ENCODE peak calls at places on chromosomes 12 and 14, in five cellular contexts. T is K562, A is GM12878, X is HCT116, C is HepG2. P is an unnamed sample.
A peak's percentile ranks its signal among the peaks of the same experiment; 100 is the strongest.

GRCh38 chr14:91382712-91383111 is 34.9 kb downstream of the CCDC88C start:
- ATAC-seq in C (no peak), A (no peak), T (peak; percentile 38), X (no peak), P (no peak)

GRCh38 chr12:23857201-23857600 is 92.3 kb downstream of the SOX5 start:
- ATAC-seq in X (no peak), A (peak; percentile 29), T (no peak), C (no peak), P (no peak)

GRCh38 chr14:93888995-93889394 is 38.1 kb upstream of the FAM181A start:
- ATAC-seq in A (no peak), X (no peak), T (no peak), C (no peak), P (no peak)

GRCh38 chr14:75711796-75712211 is 50.8 kb downstream of the TTLL5 start:
- ATAC-seq in A (peak; percentile 92), X (peak; percentile 80), T (no peak), C (peak; percentile 98), P (peak; percentile 83)

GRCh38 chr12:56476143-56476542 is 7.8 kb downstream of the SPRYD4 start:
- ATAC-seq in A (no peak), X (no peak), T (no peak), C (no peak), P (no peak)

GRCh38 chr14:69284170-69284569 is 24.2 kb downstream of the GALNT16 start:
- ATAC-seq in C (no peak), A (no peak), T (no peak), X (no peak), P (no peak)

GRCh38 chr14:49691031-49691430 is 1.9 kb upstream of the KLHDC1 start:
- ATAC-seq in C (peak; percentile 6), T (peak; percentile 20), X (no peak), A (no peak), P (no peak)

GRCh38 chr12:81683881-81684280 is 75.3 kb downstream of the PPFIA2 start:
- ATAC-seq in T (no peak), A (no peak), X (no peak), C (no peak), P (no peak)

GRCh38 chr12:110316861-110317260 is 35.8 kb downstream of the ATP2A2 start:
- ATAC-seq in A (peak; percentile 28), T (no peak), C (no peak), X (no peak), P (peak; percentile 83)

GRCh38 chr12:85569261-85569660 is 266.9 kb downstream of the RASSF9 start:
- ATAC-seq in C (no peak), X (no peak), A (no peak), T (no peak), P (no peak)

GRCh38 chr12:115088328-115088994 is 404.5 kb upstream of the TBX3 start:
- ATAC-seq in X (no peak), A (no peak), C (peak; percentile 59), T (no peak), P (no peak)

GRCh38 chr12:31226639-31227038 is 99.3 kb downstream of the SINHCAF start:
- ATAC-seq in X (no peak), C (no peak), A (no peak), T (no peak), P (no peak)

GRCh38 chr14:103073367-103073875 is 10.6 kb upstream of the LBHD2 start:
- ATAC-seq in C (peak; percentile 4), A (no peak), T (no peak), X (no peak), P (no peak)

GRCh38 chr14:23633160-23633701 is 2.9 kb upstream of the DHRS2 start:
- ATAC-seq in A (peak; percentile 30), X (peak; percentile 39), C (peak; percentile 40), T (peak; percentile 51), P (no peak)

GRCh38 chr14:73665130-73665529 is 20.3 kb downstream of the DNAL1 start:
- ATAC-seq in X (no peak), A (no peak), C (no peak), T (no peak), P (no peak)

GRCh38 chr12:89960607-89961394 is 252.2 kb upstream of the ATP2B1 start:
- ATAC-seq in A (peak; percentile 74), T (no peak), X (no peak), C (no peak), P (no peak)

GRCh38 chr14:92670967-92671366 is 77.5 kb downstream of the LGMN start:
- ATAC-seq in A (no peak), T (no peak), X (no peak), C (no peak), P (no peak)
- TF ChIP-seq POLR2AphosphoS5 in A (no peak), T (no peak), X (no peak), C (no peak), P (no peak)

DNA sequence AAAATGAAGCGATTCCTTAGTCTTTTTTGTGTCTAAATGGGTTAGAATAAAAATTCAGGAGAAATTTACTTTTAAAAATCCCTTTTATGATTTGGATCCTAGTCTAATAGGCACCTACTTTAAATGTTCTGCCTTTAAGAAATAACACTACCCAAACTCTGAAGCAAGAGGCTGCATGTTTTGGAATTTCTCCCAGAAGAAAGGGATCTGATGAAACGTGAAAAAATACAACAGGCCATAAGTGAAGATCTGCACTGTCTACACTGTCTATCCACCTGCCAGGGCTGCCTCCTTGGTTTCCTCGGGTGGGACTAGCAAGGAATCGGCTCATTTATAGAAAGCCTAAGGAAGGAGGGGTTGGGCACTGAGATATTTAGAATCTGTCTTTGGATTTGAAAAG is 22.1 kb downstream of the ACVR1B start:
- ATAC-seq in A (no peak), C (no peak), T (no peak), X (no peak), P (peak; percentile 46)
- H3K27me3 ChIP-seq in A (peaks cover 10% of the 10 kb centered on the region), C (no peaks in the 10 kb centered on the region), T (no peaks in the 10 kb centered on the region), X (no peaks in the 10 kb centered on the region), P (no peaks in the 10 kb centered on the region)

GRCh38 chr12:2266666-2267623 is 214.2 kb downstream of the CACNA1C start:
- ATAC-seq in C (peak; percentile 81), X (no peak), A (no peak), T (no peak), P (no peak)

GRCh38 chr12:2262449-2262848 is 209.7 kb downstream of the CACNA1C start:
- ATAC-seq in X (no peak), T (no peak), C (no peak), A (no peak), P (no peak)

GRCh38 chr12:2265461-2266167 is 212.8 kb downstream of the CACNA1C start:
- ATAC-seq in C (no peak), X (no peak), T (no peak), A (no peak), P (no peak)

GRCh38 chr12:2263921-2264320 is 211.1 kb downstream of the CACNA1C start:
- ATAC-seq in X (no peak), T (no peak), A (no peak), C (no peak), P (no peak)

DNA sequence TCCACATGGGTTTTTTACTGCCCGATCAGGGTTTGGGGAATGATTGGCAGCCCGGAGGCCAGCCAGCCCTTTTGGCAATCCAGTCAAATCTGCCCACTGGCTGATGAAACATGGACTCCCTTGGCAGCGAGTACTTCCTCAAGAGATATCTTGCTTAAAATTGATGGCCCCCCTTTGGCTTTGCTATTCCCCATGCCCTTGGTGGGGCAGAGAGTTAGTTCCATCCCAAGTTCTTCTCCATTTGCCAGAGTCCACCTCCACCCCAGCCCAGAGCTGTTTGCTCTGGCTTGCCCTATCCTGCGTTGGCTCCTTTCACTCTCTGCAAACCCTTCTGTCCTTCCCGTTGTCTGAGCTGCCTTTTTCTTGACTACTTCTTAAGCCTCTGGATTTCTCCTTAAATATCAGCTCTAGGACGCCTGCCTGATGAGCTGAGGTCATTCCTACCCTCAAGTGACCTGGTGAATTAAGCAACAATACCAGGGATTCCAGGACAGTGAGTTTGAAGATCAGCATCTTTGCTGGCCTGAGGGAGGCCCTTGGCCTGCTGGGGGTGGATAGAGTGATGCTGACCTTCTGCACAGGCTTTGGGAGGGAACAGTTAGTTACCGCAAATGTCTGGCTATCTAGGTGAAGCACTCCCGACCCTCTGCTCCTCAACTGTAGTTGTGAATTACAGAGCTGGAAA is 212.0 kb downstream of the CACNA1C start:
- ATAC-seq in C (no peak), A (no peak), X (no peak), T (no peak), P (peak; percentile 88)
- TF ChIP-seq POLR2A in C (no peak), A (no peak), X (no peak), T (no peak), P (no peak)

DNA sequence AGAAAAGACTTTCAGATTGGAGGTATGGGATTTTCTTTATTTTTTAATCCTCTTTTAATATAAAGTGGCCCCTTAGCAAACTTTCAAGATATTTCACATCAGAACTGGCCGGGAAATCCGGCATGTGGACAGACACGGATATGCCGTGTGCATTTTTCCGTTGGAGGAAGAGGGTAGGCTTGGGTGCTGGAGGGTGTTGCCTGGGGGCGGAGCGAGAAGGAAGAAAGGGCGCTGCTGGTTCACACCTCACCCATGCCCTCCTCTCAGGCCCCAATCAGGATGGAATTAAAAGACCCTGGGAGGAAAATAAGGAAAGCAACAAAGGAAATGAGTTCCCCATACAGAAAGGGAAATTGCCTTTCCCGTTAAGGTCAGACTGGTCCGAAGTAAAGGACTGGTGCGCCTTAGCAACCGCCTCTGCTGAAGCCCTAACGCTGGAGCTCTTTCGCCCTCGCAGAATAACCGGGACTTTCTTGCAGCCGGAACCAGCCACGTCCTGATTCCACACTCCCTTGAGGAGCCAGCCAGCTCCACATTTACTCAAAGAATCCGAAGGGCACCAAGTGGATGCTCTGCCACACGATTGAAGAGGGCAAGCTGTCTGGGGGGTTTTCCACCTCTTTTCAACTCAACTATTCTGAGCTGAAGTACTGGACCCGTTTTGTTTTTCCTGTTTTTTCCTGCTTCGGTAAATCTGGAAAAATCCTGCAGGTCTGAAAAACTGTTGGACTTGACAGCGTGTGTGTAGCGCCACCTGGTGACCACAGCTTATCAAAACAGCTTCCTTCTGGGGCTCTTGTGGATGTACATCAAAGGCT is 37.8 kb upstream of the BCL2L14 start:
- ATAC-seq in C (peak; percentile 80), A (peak; percentile 68), T (peak; percentile 61), X (peak; percentile 86), P (peak; percentile 81)
- TF ChIP-seq POLR2AphosphoS5 in C (no peak), A (no peak), T (no peak), X (no peak), P (peak; percentile 26)

GRCh38 chr14:58703149-58703509 is 65.4 kb downstream of the DACT1 start:
- ATAC-seq in X (no peak), T (no peak), C (no peak), A (no peak), P (no peak)
- H3K27me3 ChIP-seq in X (no peaks in the 10 kb centered on the region), T (no peaks in the 10 kb centered on the region), C (no peaks in the 10 kb centered on the region), A (no peaks in the 10 kb centered on the region), P (no peaks in the 10 kb centered on the region)

DNA sequence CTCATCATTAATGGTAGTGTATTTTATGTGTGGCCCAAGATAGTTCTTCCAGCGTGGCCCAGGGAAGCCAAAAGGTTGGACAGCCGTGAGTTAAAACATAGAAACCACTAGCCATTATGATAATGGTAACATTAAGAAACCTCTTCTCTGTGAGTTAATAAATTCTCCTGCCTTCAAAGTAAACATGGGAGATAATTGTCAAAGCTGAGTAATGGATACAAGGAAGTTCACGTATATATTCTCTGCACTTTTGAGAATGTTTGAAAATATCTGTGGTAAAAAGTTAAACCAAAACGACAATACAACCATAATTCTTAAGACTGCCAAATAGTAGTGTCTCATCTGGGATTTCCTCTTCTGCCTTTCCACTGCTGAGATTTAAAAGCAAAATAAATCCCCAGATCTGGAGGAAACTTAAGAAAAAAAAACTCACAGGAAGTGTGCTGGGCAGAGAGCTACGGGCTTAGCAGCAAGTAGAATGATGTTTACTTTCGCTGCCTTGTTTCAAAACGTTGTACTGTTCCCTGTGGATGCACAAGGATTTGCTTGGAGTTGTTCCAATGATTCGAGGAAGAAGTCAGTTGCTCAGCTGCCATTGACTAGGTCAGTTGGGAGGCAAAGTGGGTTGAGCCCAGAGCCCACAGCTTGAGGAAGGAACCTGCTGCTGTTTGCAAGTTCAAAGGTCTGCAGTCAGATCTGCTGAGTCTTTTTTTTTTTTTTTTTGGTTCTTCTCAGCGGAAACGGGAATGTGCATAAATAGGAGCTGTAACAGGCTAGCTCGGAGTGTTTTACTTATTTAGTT is 1.7 kb downstream of the TPCN1 start:
- ATAC-seq in C (peak; percentile 11), T (no peak), X (no peak), A (peak; percentile 4), P (peak; percentile 28)
- TF ChIP-seq POLR2A in C (peak; percentile 48), T (no peak), X (no peak), A (no peak), P (no peak)